ENCODE peak calls at places on chromosomes 2 and 18, in five cellular contexts. A is HCEC 1CT, E is AG09319, G is GM04504, R is NCI-H1092 treated with DMSO at 0.1 percent for 48 hours. S is an unnamed sample.
A peak's percentile ranks its signal among the peaks of the same experiment; 100 is the strongest.

GRCh38 chr2:132701810-132702209 is 31.8 kb upstream of the LYPD1 start:
- DNase-seq in R (no peak), E (no peak), A (peak; percentile 36), G (peak; percentile 17), S (no peak)

GRCh38 chr2:174334278-174334715 is 457 bp upstream of the SP9 start:
- DNase-seq in G (peak; percentile 42), E (peak; percentile 74), A (no peak), R (no peak), S (no peak)

GRCh38 chr2:175227382-175227781 is 45.9 kb upstream of the ATP5MC3 start:
- DNase-seq in A (no peak), R (no peak), E (no peak), G (no peak), S (no peak)

GRCh38 chr2:36357506-36358316 is 2.1 kb downstream of the CRIM1 start:
- DNase-seq in R (no peak), G (no peak), A (peak; percentile 82), E (no peak), S (no peak)

GRCh38 chr2:128602699-128603101 is 284.0 kb upstream of the HS6ST1 start:
- DNase-seq in G (no peak), R (no peak), E (no peak), A (no peak), S (no peak)

GRCh38 chr18:27723168-27723567 is 453.8 kb downstream of the CDH2 start:
- DNase-seq in G (no peak), R (no peak), A (no peak), E (no peak), S (no peak)

GRCh38 chr18:1311376-1311775 is 406.7 kb downstream of the ADCYAP1 start:
- DNase-seq in G (no peak), R (no peak), E (no peak), A (no peak), S (no peak)

GRCh38 chr2:35080231-35080905 is 1275.2 kb upstream of the CRIM1 start:
- DNase-seq in E (no peak), G (no peak), R (no peak), A (peak; percentile 54), S (no peak)

GRCh38 chr2:225337183-225337582 is 62.3 kb upstream of the NYAP2 start:
- DNase-seq in G (no peak), E (no peak), A (peak; percentile 47), R (no peak), S (no peak)